ENCODE peak calls at places on chromosomes 13 and 19, in six cellular contexts. One of them, this sample, is unnamed.

GRCh38 chr19:19053508-19054314 is 10.1 kb upstream of the SLC25A42 start:
- DNase-seq in H1: peak
- DNase-seq in PC-3: peak
- DNase-seq in HCT116: peak
- DNase-seq in MM.1S: peak
- DNase-seq in neural progenitor cell: peak
- DNase-seq in this sample: peak

GRCh38 chr13:48748681-48749080 is 95.0 kb downstream of the CYSLTR2 start:
- DNase-seq in H1: no peak
- DNase-seq in PC-3: no peak
- DNase-seq in HCT116: no peak
- DNase-seq in MM.1S: no peak
- DNase-seq in neural progenitor cell: no peak
- DNase-seq in this sample: peak

GRCh38 chr19:47819841-47820244 is 1.9 kb upstream of the CRX start:
- DNase-seq in H1: peak
- DNase-seq in PC-3: no peak
- DNase-seq in HCT116: no peak
- DNase-seq in MM.1S: no peak
- DNase-seq in neural progenitor cell: peak
- DNase-seq in this sample: no peak

GRCh38 chr13:110017379-110017778 is 231.0 kb upstream of the IRS2 start:
- DNase-seq in H1: peak
- DNase-seq in PC-3: peak
- DNase-seq in HCT116: peak
- DNase-seq in MM.1S: no peak
- DNase-seq in neural progenitor cell: no peak
- DNase-seq in this sample: peak

GRCh38 chr13:106376411-106377112 is 158.9 kb downstream of the EFNB2 start:
- DNase-seq in H1: no peak
- DNase-seq in PC-3: peak
- DNase-seq in HCT116: peak
- DNase-seq in MM.1S: no peak
- DNase-seq in neural progenitor cell: no peak
- DNase-seq in this sample: peak

GRCh38 chr13:51679616-51680015 is 95.4 kb downstream of the WDFY2 start:
- DNase-seq in H1: no peak
- DNase-seq in PC-3: no peak
- DNase-seq in HCT116: no peak
- DNase-seq in MM.1S: no peak
- DNase-seq in neural progenitor cell: no peak
- DNase-seq in this sample: no peak

GRCh38 chr13:40153516-40153915 is 498.1 kb downstream of the COG6 start:
- DNase-seq in H1: no peak
- DNase-seq in PC-3: no peak
- DNase-seq in HCT116: no peak
- DNase-seq in MM.1S: no peak
- DNase-seq in neural progenitor cell: no peak
- DNase-seq in this sample: no peak

GRCh38 chr13:31885994-31886393 is 145.6 kb upstream of the FRY start:
- DNase-seq in H1: no peak
- DNase-seq in PC-3: no peak
- DNase-seq in HCT116: no peak
- DNase-seq in MM.1S: no peak
- DNase-seq in neural progenitor cell: peak
- DNase-seq in this sample: peak

GRCh38 chr19:50777830-50778303 is 7.6 kb downstream of the GPR32 start:
- DNase-seq in H1: no peak
- DNase-seq in PC-3: no peak
- DNase-seq in HCT116: no peak
- DNase-seq in MM.1S: no peak
- DNase-seq in neural progenitor cell: peak
- DNase-seq in this sample: no peak

GRCh38 chr13:94176576-94176975 is 302.9 kb downstream of the DCT start:
- DNase-seq in H1: no peak
- DNase-seq in PC-3: no peak
- DNase-seq in HCT116: no peak
- DNase-seq in MM.1S: no peak
- DNase-seq in neural progenitor cell: no peak
- DNase-seq in this sample: peak

GRCh38 chr19:52660981-52661380 is 22.8 kb upstream of the ZNF83 start:
- DNase-seq in H1: no peak
- DNase-seq in PC-3: peak
- DNase-seq in HCT116: no peak
- DNase-seq in MM.1S: no peak
- DNase-seq in neural progenitor cell: no peak
- DNase-seq in this sample: peak

GRCh38 chr19:17910776-17911360 is 21.9 kb upstream of the CCDC124 start:
- DNase-seq in H1: no peak
- DNase-seq in PC-3: no peak
- DNase-seq in HCT116: no peak
- DNase-seq in MM.1S: no peak
- DNase-seq in neural progenitor cell: no peak
- DNase-seq in this sample: no peak

GRCh38 chr13:111082240-111082639 is 32.9 kb upstream of the ARHGEF7 start:
- DNase-seq in H1: no peak
- DNase-seq in PC-3: no peak
- DNase-seq in HCT116: no peak
- DNase-seq in MM.1S: no peak
- DNase-seq in neural progenitor cell: no peak
- DNase-seq in this sample: no peak

GRCh38 chr19:359653-359925 is 15.0 kb upstream of the MIER2 start:
- DNase-seq in H1: no peak
- DNase-seq in PC-3: no peak
- DNase-seq in HCT116: no peak
- DNase-seq in MM.1S: no peak
- DNase-seq in neural progenitor cell: no peak
- DNase-seq in this sample: no peak

GRCh38 chr13:110382229-110382628 is 75.1 kb downstream of the COL4A2 start:
- DNase-seq in H1: no peak
- DNase-seq in PC-3: peak
- DNase-seq in HCT116: no peak
- DNase-seq in MM.1S: no peak
- DNase-seq in neural progenitor cell: no peak
- DNase-seq in this sample: peak

GRCh38 chr13:101917475-101917810 is 465.0 kb downstream of the ITGBL1 start:
- DNase-seq in H1: no peak
- DNase-seq in PC-3: no peak
- DNase-seq in HCT116: no peak
- DNase-seq in MM.1S: no peak
- DNase-seq in neural progenitor cell: peak
- DNase-seq in this sample: no peak
- TF ChIP-seq EZH2 in H1: peak
- TF ChIP-seq EZH2 in PC-3: no peak
- TF ChIP-seq EZH2 in HCT116: no peak
- TF ChIP-seq EZH2 in MM.1S: no peak
- TF ChIP-seq EZH2 in neural progenitor cell: peak
- TF ChIP-seq EZH2 in this sample: peak

GRCh38 chr13:42667638-42668037 is 93.7 kb downstream of the TNFSF11 start:
- DNase-seq in H1: no peak
- DNase-seq in PC-3: no peak
- DNase-seq in HCT116: no peak
- DNase-seq in MM.1S: no peak
- DNase-seq in neural progenitor cell: no peak
- DNase-seq in this sample: no peak
- TF ChIP-seq EZH2 in H1: no peak
- TF ChIP-seq EZH2 in PC-3: no peak
- TF ChIP-seq EZH2 in HCT116: no peak
- TF ChIP-seq EZH2 in MM.1S: no peak
- TF ChIP-seq EZH2 in neural progenitor cell: no peak
- TF ChIP-seq EZH2 in this sample: no peak

DNA sequence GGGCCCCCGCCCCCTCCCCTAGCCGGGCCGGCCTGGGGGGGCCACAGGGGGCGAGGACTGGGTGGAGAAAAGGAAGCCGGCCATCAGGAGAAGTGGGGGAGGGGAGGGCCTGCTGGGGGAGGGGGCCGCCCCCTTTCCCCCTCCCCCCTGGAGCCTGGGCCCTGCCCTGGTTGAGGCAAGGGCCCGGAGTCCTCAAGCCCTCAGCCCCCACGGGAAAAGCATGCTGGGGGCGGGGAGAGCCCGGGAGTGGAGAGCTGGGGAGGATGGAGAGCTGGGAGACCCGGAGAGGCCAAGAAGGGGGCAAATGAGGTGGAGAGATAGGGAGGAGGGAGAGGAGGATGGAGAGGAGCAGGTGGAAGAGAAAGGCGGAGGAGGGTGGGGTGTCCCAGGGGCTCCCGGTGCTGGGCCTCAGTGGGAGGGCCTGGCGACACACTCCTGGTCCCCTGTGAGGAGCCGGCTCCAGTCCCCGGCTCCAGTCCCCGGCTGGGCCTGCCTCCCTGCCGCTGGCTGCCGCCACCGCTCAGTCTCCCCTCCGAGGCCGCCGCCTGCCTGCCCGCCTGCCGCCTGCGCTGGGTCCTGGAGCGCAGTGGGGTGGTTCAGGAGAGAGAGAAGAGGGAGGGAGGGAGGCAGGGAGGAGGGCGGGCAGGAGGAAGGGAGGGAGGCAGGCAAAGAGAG is at the start of gene GRIK5:
- DNase-seq in H1: no peak
- DNase-seq in PC-3: no peak
- DNase-seq in HCT116: no peak
- DNase-seq in MM.1S: no peak
- DNase-seq in neural progenitor cell: peak
- DNase-seq in this sample: no peak
- TF ChIP-seq EZH2 in H1: no peak
- TF ChIP-seq EZH2 in PC-3: no peak
- TF ChIP-seq EZH2 in HCT116: no peak
- TF ChIP-seq EZH2 in MM.1S: no peak
- TF ChIP-seq EZH2 in neural progenitor cell: no peak
- TF ChIP-seq EZH2 in this sample: no peak

DNA sequence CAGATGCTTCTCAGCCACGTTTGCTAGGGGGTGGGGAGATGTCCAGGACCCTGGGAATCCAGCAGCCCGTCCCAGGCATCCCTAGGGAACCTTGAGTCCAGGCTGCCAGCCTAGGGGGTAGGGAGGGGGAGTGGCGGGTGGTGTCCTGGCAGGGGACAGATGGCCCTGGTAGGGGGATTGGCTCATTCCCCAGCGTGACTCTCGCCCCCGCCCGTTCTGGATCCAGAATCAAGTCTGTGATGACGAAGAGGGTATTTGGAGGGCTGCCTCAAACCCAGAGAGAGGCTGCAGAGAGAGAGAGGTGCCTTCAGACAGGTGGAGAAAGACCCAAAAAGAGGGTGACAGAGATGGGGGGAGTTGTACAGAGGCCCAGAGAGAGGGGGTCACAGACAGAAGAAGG is 4.1 kb downstream of the SLC17A7 start:
- DNase-seq in H1: no peak
- DNase-seq in PC-3: no peak
- DNase-seq in HCT116: no peak
- DNase-seq in MM.1S: no peak
- DNase-seq in neural progenitor cell: no peak
- DNase-seq in this sample: no peak
- TF ChIP-seq EZH2 in H1: no peak
- TF ChIP-seq EZH2 in PC-3: no peak
- TF ChIP-seq EZH2 in HCT116: no peak
- TF ChIP-seq EZH2 in MM.1S: no peak
- TF ChIP-seq EZH2 in neural progenitor cell: peak
- TF ChIP-seq EZH2 in this sample: no peak

GRCh38 chr13:20161951-20162300 is 1.1 kb upstream of the GJA3 start:
- DNase-seq in H1: no peak
- DNase-seq in PC-3: no peak
- DNase-seq in HCT116: no peak
- DNase-seq in MM.1S: no peak
- DNase-seq in neural progenitor cell: peak
- DNase-seq in this sample: no peak
- TF ChIP-seq EZH2 in H1: no peak
- TF ChIP-seq EZH2 in PC-3: no peak
- TF ChIP-seq EZH2 in HCT116: no peak
- TF ChIP-seq EZH2 in MM.1S: no peak
- TF ChIP-seq EZH2 in neural progenitor cell: peak
- TF ChIP-seq EZH2 in this sample: no peak

GRCh38 chr19:45448425-45448756 is 19.4 kb upstream of the FOSB start:
- DNase-seq in H1: no peak
- DNase-seq in PC-3: no peak
- DNase-seq in HCT116: no peak
- DNase-seq in MM.1S: no peak
- DNase-seq in neural progenitor cell: no peak
- DNase-seq in this sample: no peak

GRCh38 chr19:45450042-45450380 is 17.8 kb upstream of the FOSB start:
- DNase-seq in H1: no peak
- DNase-seq in PC-3: no peak
- DNase-seq in HCT116: no peak
- DNase-seq in MM.1S: no peak
- DNase-seq in neural progenitor cell: no peak
- DNase-seq in this sample: no peak

GRCh38 chr19:45448887-45449299 is 18.9 kb upstream of the FOSB start:
- DNase-seq in H1: no peak
- DNase-seq in PC-3: peak
- DNase-seq in HCT116: no peak
- DNase-seq in MM.1S: no peak
- DNase-seq in neural progenitor cell: no peak
- DNase-seq in this sample: no peak

GRCh38 chr19:45451850-45452387 is 15.9 kb upstream of the FOSB start:
- DNase-seq in H1: no peak
- DNase-seq in PC-3: no peak
- DNase-seq in HCT116: no peak
- DNase-seq in MM.1S: no peak
- DNase-seq in neural progenitor cell: no peak
- DNase-seq in this sample: no peak

DNA sequence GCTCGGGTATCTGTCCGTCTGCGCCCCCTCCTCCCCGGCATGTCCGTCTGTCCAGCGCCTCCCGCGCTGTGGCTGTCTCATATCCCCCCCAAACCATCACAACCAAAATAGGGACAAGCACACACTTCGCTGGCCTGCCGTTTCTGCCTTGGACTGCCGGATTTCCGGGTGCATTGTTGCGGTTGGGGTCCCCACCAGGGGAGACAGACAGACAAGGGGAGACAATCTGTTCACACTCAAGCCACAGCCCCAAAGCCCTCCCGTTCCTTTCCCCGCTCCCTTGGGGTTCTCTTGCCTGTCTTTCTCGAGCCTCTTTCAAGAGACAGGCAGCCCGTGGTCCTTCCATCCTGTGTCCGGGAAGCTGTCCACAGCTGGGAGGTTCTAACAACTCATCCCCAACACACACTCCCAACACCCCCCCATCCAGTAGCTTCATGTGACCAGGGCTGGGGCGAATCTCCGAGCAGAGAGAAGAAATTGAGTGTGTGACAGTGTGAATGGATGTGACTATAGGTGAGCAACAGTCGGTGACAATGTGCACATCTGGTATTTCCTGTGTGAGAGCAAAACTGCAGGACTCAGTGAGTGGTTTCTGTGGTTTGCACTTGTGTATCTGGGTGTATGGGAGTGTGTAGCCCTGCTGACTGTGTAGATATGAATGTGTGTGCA is 16.5 kb upstream of the FOSB start:
- DNase-seq in H1: no peak
- DNase-seq in PC-3: peak
- DNase-seq in HCT116: no peak
- DNase-seq in MM.1S: peak
- DNase-seq in neural progenitor cell: no peak
- DNase-seq in this sample: peak
- TF ChIP-seq EZH2 in H1: no peak
- TF ChIP-seq EZH2 in PC-3: no peak
- TF ChIP-seq EZH2 in HCT116: no peak
- TF ChIP-seq EZH2 in MM.1S: no peak
- TF ChIP-seq EZH2 in neural progenitor cell: no peak
- TF ChIP-seq EZH2 in this sample: no peak